ENCODE peak calls at places on chromosome 18, in four cellular contexts. F is activated T-cell treated with anti-CD3 and anti-CD28 coated beads for 1 hour, J is skeletal muscle cell, G is lower lobe of right lung. Q is an unnamed sample.

GRCh38 chr18:70334264-70334663 is 45.4 kb downstream of the SOCS6 start:
- DNase-seq in F (no peak), J (no peak), G (no peak), Q (no peak)

GRCh38 chr18:48851563-48851962 is 99.2 kb downstream of the SMAD7 start:
- DNase-seq in F (no peak), J (no peak), G (peak), Q (no peak)

GRCh38 chr18:59861009-59861408 is 38.8 kb upstream of the PMAIP1 start:
- DNase-seq in F (no peak), J (no peak), G (no peak), Q (no peak)

GRCh38 chr18:10049721-10050120 is 135.9 kb downstream of the VAPA start:
- DNase-seq in F (no peak), J (no peak), G (no peak), Q (no peak)

GRCh38 chr18:22731398-22731797 is 201.7 kb upstream of the RBBP8 start:
- DNase-seq in F (no peak), J (no peak), G (no peak), Q (no peak)

GRCh38 chr18:3758531-3758930 is 308.6 kb downstream of the TGIF1 start:
- DNase-seq in F (no peak), J (no peak), G (no peak), Q (no peak)

GRCh38 chr18:61993831-61994230 is 101.0 kb upstream of the RNF152 start:
- DNase-seq in F (no peak), J (no peak), G (no peak), Q (no peak)

GRCh38 chr18:79513381-79514081 is 117.8 kb downstream of the NFATC1 start:
- DNase-seq in F (no peak), J (no peak), G (no peak), Q (no peak)

GRCh38 chr18:38635706-38636105 is 1070.1 kb upstream of the CELF4 start:
- DNase-seq in F (no peak), J (no peak), G (no peak), Q (no peak)

GRCh38 chr18:8744038-8744437 is 38.7 kb downstream of the MTCL1 start:
- DNase-seq in F (no peak), J (no peak), G (no peak), Q (no peak)

GRCh38 chr18:49797995-49798394 is 15.3 kb downstream of the ACAA2 start:
- DNase-seq in F (no peak), J (no peak), G (no peak), Q (no peak)

GRCh38 chr18:28712172-28712571 is 535.2 kb upstream of the CDH2 start:
- DNase-seq in F (no peak), J (no peak), G (no peak), Q (no peak)

GRCh38 chr18:36786686-36787085 is 42.1 kb downstream of the TPGS2 start:
- DNase-seq in F (no peak), J (peak), G (peak), Q (no peak)

GRCh38 chr18:55351980-55352714 is 235.8 kb downstream of the TCF4 start:
- DNase-seq in F (no peak), J (no peak), G (no peak), Q (no peak)

GRCh38 chr18:32175265-32175664 is 14.6 kb upstream of the MEP1B start:
- DNase-seq in F (no peak), J (no peak), G (no peak), Q (no peak)

GRCh38 chr18:55458456-55459238 is 129.3 kb downstream of the TCF4 start:
- DNase-seq in F (no peak), J (no peak), G (no peak), Q (no peak)

GRCh38 chr18:49500136-49500921 is 13.3 kb upstream of the C18orf32 start:
- DNase-seq in F (no peak), J (no peak), G (peak), Q (no peak)

GRCh38 chr18:74290831-74291770 is 662 bp downstream of the CYB5A start:
- DNase-seq in F (no peak), J (no peak), G (peak), Q (no peak)

GRCh38 chr18:62832282-62832681 is 116.9 kb downstream of the PHLPP1 start:
- DNase-seq in F (no peak), J (no peak), G (no peak), Q (no peak)

GRCh38 chr18:67239826-67240225 is 276.7 kb downstream of the DSEL start:
- DNase-seq in F (no peak), J (no peak), G (no peak), Q (no peak)

GRCh38 chr18:407825-408224 is 92.7 kb downstream of the COLEC12 start:
- DNase-seq in F (no peak), J (no peak), G (no peak), Q (no peak)

GRCh38 chr18:6482198-6482977 is 67.7 kb upstream of the L3MBTL4 start:
- DNase-seq in F (no peak), J (peak), G (peak), Q (no peak)

GRCh38 chr18:48860276-48861180 is 90.2 kb downstream of the SMAD7 start:
- DNase-seq in F (no peak), J (no peak), G (peak), Q (no peak)

GRCh38 chr18:42274488-42275137 is 319.6 kb downstream of the PIK3C3 start:
- DNase-seq in F (no peak), J (peak), G (no peak), Q (no peak)

GRCh38 chr18:79245517-79246001 is 150.2 kb upstream of the NFATC1 start:
- DNase-seq in F (no peak), J (no peak), G (peak), Q (peak)

GRCh38 chr18:9715974-9716373 is 7.9 kb downstream of the RAB31 start:
- DNase-seq in F (no peak), J (no peak), G (no peak), Q (no peak)

GRCh38 chr18:63131106-63131943 is 188.2 kb downstream of the BCL2 start:
- DNase-seq in F (peak), J (peak), G (no peak), Q (peak)

GRCh38 chr18:58997811-58998337 is 133.2 kb downstream of the ZNF532 start:
- DNase-seq in F (no peak), J (peak), G (no peak), Q (no peak)

GRCh38 chr18:8813621-8814020 is 108.3 kb downstream of the MTCL1 start:
- DNase-seq in F (no peak), J (peak), G (no peak), Q (no peak)

GRCh38 chr18:10060469-10060782 is 146.6 kb downstream of the VAPA start:
- DNase-seq in F (no peak), J (no peak), G (no peak), Q (no peak)

GRCh38 chr18:23302852-23303527 is 150.1 kb upstream of the RIOK3 start:
- DNase-seq in F (no peak), J (peak), G (no peak), Q (no peak)

GRCh38 chr18:32669549-32670165 is 103.2 kb downstream of the KLHL14 start:
- DNase-seq in F (no peak), J (no peak), G (no peak), Q (no peak)

GRCh38 chr18:72086421-72086820 is 457.7 kb downstream of the CBLN2 start:
- DNase-seq in F (no peak), J (no peak), G (no peak), Q (no peak)